ENCODE peak calls at places on chromosomes 16 and 17, in four cellular contexts. M, G, E and L are unnamed samples.

GRCh38 chr16:86384980-86385379 is 125.3 kb upstream of the FOXF1 start:
- DNase-seq in M (no peak), G (no peak), E (no peak), L (no peak)

GRCh38 chr16:53515259-53515658 is 12.2 kb upstream of the AKTIP start:
- DNase-seq in M (no peak), G (no peak), E (no peak), L (no peak)

GRCh38 chr16:66899945-66900688 is 18.6 kb downstream of the CDH16 start:
- DNase-seq in M (no peak), G (peak), E (peak), L (peak)

GRCh38 chr17:32570081-32570396 is 83.2 kb downstream of the CDK5R1 start:
- DNase-seq in M (no peak), G (no peak), E (no peak), L (no peak)

GRCh38 chr16:84332975-84333684 is 35.2 kb upstream of the ATP2C2 start:
- DNase-seq in M (no peak), G (no peak), E (peak), L (peak)

GRCh38 chr16:69111216-69111615 is 5.8 kb downstream of the HAS3 start:
- DNase-seq in M (no peak), G (no peak), E (no peak), L (no peak)

GRCh38 chr17:61966201-61966600 is 38.4 kb upstream of the INTS2 start:
- DNase-seq in M (no peak), G (peak), E (no peak), L (no peak)

GRCh38 chr17:65670667-65671371 is 109.4 kb upstream of the AXIN2 start:
- DNase-seq in M (no peak), G (no peak), E (no peak), L (no peak)

GRCh38 chr17:38322156-38322779 is 21.5 kb downstream of the GPR179 start:
- DNase-seq in M (peak), G (peak), E (peak), L (peak)

GRCh38 chr17:63929860-63930766 is 2.0 kb downstream of the CD79B start:
- DNase-seq in M (no peak), G (no peak), E (peak), L (no peak)

GRCh38 chr16:69838417-69838990 is 76.4 kb downstream of the WWP2 start:
- DNase-seq in M (no peak), G (no peak), E (peak), L (peak)

GRCh38 chr17:4475463-4475862 is 23.2 kb upstream of the SPNS2 start:
- DNase-seq in M (no peak), G (no peak), E (no peak), L (no peak)

GRCh38 chr16:67727521-67728485 is 8.7 kb upstream of the GFOD2 start:
- DNase-seq in M (no peak), G (no peak), E (no peak), L (no peak)

GRCh38 chr17:76501018-76501826 is at the start of gene RHBDF2:
- DNase-seq in M (peak), G (peak), E (peak), L (peak)

GRCh38 chr17:17750881-17751280 is 69.6 kb downstream of the RAI1 start:
- DNase-seq in M (no peak), G (no peak), E (no peak), L (peak)

GRCh38 chr17:80944326-80944725 is 47.3 kb upstream of the CHMP6 start:
- DNase-seq in M (no peak), G (no peak), E (no peak), L (no peak)

DNA sequence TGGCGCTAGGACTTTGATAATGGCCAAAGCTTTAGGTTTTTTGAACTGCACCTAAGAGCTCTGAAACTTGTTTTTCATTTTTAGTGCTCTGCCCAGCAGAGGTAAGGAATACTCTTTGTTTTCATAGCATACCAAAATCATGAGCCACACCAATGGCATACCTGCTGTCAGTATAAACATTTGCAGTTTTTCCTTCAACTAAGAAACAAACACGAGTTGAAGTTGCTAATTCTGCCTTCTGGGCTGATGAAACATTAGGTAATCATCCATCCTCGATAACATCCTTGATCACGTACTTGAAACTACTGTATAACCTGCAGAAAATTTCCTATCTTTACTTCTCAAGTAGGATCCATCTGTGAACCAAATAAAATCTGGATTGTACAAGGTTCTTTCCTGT is 20.6 kb upstream of the B4GALNT2 start:
- DNase-seq in M (no peak), G (no peak), E (no peak), L (no peak)
- H3K4me3 ChIP-seq in M (no peak), G (no peak), E (no peak), L (no peak)

GRCh38 chr17:41973457-41973856 is 6.9 kb downstream of the CNP start:
- DNase-seq in M (no peak), G (no peak), E (no peak), L (no peak)

GRCh38 chr17:41974658-41975057 is 8.1 kb downstream of the CNP start:
- DNase-seq in M (no peak), G (no peak), E (no peak), L (no peak)

GRCh38 chr17:41971721-41972523 is 5.3 kb downstream of the CNP start:
- DNase-seq in M (no peak), G (no peak), E (no peak), L (no peak)

GRCh38 chr17:41974031-41974430 is 7.4 kb downstream of the CNP start:
- DNase-seq in M (no peak), G (no peak), E (no peak), L (no peak)

DNA sequence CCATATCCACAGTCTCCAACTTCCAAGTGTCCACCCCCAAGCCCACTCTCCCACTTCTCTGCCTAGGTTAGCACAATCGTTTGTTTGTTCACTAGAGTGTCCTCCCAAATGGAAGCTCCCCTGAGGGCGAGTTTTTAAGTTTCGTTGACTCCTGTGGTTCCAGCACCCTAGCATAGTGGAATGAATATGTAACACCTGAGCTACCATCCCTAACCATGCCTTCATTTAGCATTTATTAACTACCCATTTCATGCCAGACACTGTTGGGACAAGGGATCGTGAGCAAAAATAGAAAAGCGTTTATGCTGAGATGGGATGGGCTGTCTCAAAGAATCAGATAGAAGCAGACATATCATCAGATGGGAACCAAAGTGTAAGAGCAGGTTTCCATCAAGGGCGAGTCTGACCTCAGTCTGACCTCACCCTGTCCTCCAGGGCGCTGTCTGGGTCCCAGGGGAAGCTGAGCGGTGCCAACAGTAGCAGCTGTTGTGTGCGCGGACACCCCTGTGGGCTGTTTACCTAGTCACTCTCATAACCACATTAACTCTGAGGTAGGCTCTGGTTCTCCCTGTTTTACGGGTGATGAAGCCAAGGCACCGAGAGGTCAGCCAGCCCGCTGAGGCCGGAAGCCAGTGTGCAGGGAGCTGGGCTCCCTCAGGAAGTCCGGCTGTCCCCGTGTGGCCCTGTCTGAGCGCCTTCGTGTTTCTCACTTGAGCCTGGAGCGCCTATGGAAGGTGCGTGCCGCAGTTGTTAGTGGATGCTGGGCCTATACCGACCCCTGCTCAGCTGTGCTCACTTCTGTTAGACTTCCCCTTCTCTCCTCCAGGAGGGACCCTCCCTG is 6.2 kb downstream of the CNP start:
- DNase-seq in M (no peak), G (no peak), E (no peak), L (no peak)
- TF ChIP-seq POLR2AphosphoS5 in M (no peak), G (peak), E (no peak), L (no peak)

GRCh38 chr17:29292071-29292991 is 1.6 kb downstream of the NUFIP2 start:
- DNase-seq in M (no peak), G (peak), E (peak), L (peak)
- H3K4me3 ChIP-seq in M (peak), G (peak), E (peak), L (peak)

GRCh38 chr17:41695954-41696720 is 7.5 kb downstream of the EIF1 start:
- DNase-seq in M (peak), G (peak), E (peak), L (peak)
- TF ChIP-seq POLR2AphosphoS5 in M (no peak), G (no peak), E (no peak), L (no peak)

GRCh38 chr17:52158450-52159042 is at the start of gene CA10:
- DNase-seq in M (no peak), G (no peak), E (peak), L (no peak)
- H3K4me3 ChIP-seq in M (no peak), G (no peak), E (peak), L (no peak)

GRCh38 chr16:87556941-87557459 is 45.3 kb upstream of the JPH3 start:
- DNase-seq in M (no peak), G (no peak), E (no peak), L (no peak)
- TF ChIP-seq POLR2AphosphoS5 in M (no peak), G (no peak), E (no peak), L (peak)